ENCODE peak calls at places on chromosomes 11 and 22, in eight cellular contexts. M, T, G, K, P, D, L and H are unnamed samples.

GRCh38 chr11:121444508-121444907 is 7.6 kb upstream of the SORL1 start:
- DNase-seq in M (no peak), T (no peak), G (no peak), K (no peak), P (no peak), D (no peak), L (no peak), H (no peak)

GRCh38 chr11:2192435-2192834 is 20.8 kb upstream of the TH start:
- DNase-seq in M (no peak), T (no peak), G (no peak), K (no peak), P (no peak), D (no peak), L (no peak), H (no peak)

GRCh38 chr11:59545179-59546020 is 34.1 kb downstream of the OR4D9 start:
- DNase-seq in M (no peak), T (no peak), G (no peak), K (peak), P (no peak), D (peak), L (no peak), H (no peak)

GRCh38 chr11:33835143-33835878 is 56.6 kb downstream of the LMO2 start:
- DNase-seq in M (no peak), T (no peak), G (peak), K (peak), P (no peak), D (peak), L (no peak), H (peak)

GRCh38 chr11:35272391-35272821 is 133.4 kb downstream of the CD44 start:
- DNase-seq in M (no peak), T (no peak), G (no peak), K (no peak), P (peak), D (no peak), L (no peak), H (peak)

GRCh38 chr22:46088541-46089311 is 61.6 kb upstream of the PPARA start:
- DNase-seq in M (no peak), T (peak), G (no peak), K (no peak), P (no peak), D (peak), L (no peak), H (peak)

GRCh38 chr22:42615092-42615859 is 593 bp upstream of the POLDIP3 start:
- DNase-seq in M (peak), T (peak), G (peak), K (peak), P (peak), D (peak), L (peak), H (peak)

GRCh38 chr11:131511794-131512193 is 141.4 kb downstream of the NTM start:
- DNase-seq in M (peak), T (peak), G (no peak), K (peak), P (no peak), D (no peak), L (peak), H (no peak)

GRCh38 chr11:130144721-130145327 is 14.8 kb upstream of the ST14 start:
- DNase-seq in M (no peak), T (no peak), G (no peak), K (no peak), P (no peak), D (no peak), L (peak), H (no peak)

GRCh38 chr11:12149672-12150225 is 39.4 kb downstream of the MICAL2 start:
- DNase-seq in M (no peak), T (no peak), G (no peak), K (no peak), P (no peak), D (no peak), L (no peak), H (no peak)

GRCh38 chr22:48719978-48720661 is 1107.6 kb downstream of the BRD1 start:
- DNase-seq in M (no peak), T (no peak), G (no peak), K (no peak), P (no peak), D (no peak), L (no peak), H (no peak)